ENCODE peak calls at places on chromosomes 2 and 18, in ten cellular contexts. R is RPMI8226; D is DMS79; Y is PC-3; M is NAMALWA; G is AG08395; U is stimulated activated CD4-positive, alpha-beta T cell treated with anti-CD3 and anti-CD28 coated beads, Interleukin-15, amount 100 ng/mL, for 48 hours; K is substantia nigra; F is DND-41; Q is activated naive CD8-positive, alpha-beta T cell treated with anti-CD3 and anti-CD28 coated beads for 36 hours. S is an unnamed sample.

GRCh38 chr18:58674863-58675472 is 3.7 kb downstream of the MALT1 start:
- DNase-seq in R (no peak), D (no peak), Y (peak), M (no peak), G (peak), U (no peak), K (no peak), F (no peak), Q (no peak), S (no peak)

GRCh38 chr2:117378653-117379052 is 435.8 kb upstream of the DDX18 start:
- DNase-seq in R (no peak), D (no peak), Y (no peak), M (no peak), G (no peak), U (no peak), K (no peak), F (no peak), Q (no peak), S (no peak)

GRCh38 chr18:29853126-29853525 is 1189.4 kb downstream of the DSC3 start:
- DNase-seq in R (no peak), D (no peak), Y (peak), M (no peak), G (no peak), U (no peak), K (no peak), F (no peak), Q (no peak), S (no peak)

GRCh38 chr2:27891820-27892105 is 1.2 kb downstream of the BABAM2 start:
- DNase-seq in R (no peak), D (no peak), Y (peak), M (no peak), G (no peak), U (no peak), K (no peak), F (no peak), Q (no peak), S (no peak)

GRCh38 chr2:71685073-71685848 is 231.9 kb downstream of the DYSF start:
- DNase-seq in R (no peak), D (no peak), Y (no peak), M (no peak), G (no peak), U (no peak), K (no peak), F (no peak), Q (no peak), S (no peak)

GRCh38 chr18:14928396-14928795 is 180.4 kb downstream of the ANKRD30B start:
- DNase-seq in R (no peak), D (no peak), Y (peak), M (no peak), G (no peak), U (no peak), K (no peak), F (no peak), Q (no peak), S (no peak)

GRCh38 chr2:1930956-1931914 is 186.9 kb upstream of the PXDN start:
- DNase-seq in R (peak), D (no peak), Y (no peak), M (no peak), G (no peak), U (no peak), K (no peak), F (no peak), Q (no peak), S (no peak)

GRCh38 chr2:218805627-218806026 is 23.7 kb downstream of the CYP27A1 start:
- DNase-seq in R (no peak), D (no peak), Y (no peak), M (no peak), G (no peak), U (no peak), K (peak), F (no peak), Q (no peak), S (no peak)

GRCh38 chr2:124025896-124026295 is 809 bp downstream of the CNTNAP5 start:
- DNase-seq in R (no peak), D (no peak), Y (no peak), M (no peak), G (no peak), U (no peak), K (no peak), F (no peak), Q (no peak), S (no peak)

GRCh38 chr2:38092196-38092902 is 16.4 kb upstream of the CYP1B1 start:
- DNase-seq in R (no peak), D (no peak), Y (no peak), M (no peak), G (peak), U (no peak), K (no peak), F (no peak), Q (no peak), S (peak)

GRCh38 chr2:23767871-23768611 is 158.9 kb downstream of the ATAD2B start:
- DNase-seq in R (no peak), D (no peak), Y (no peak), M (no peak), G (no peak), U (no peak), K (no peak), F (no peak), Q (no peak), S (peak)

GRCh38 chr18:75456277-75456676 is 28.8 kb upstream of the SMIM21 start:
- DNase-seq in R (no peak), D (no peak), Y (no peak), M (no peak), G (no peak), U (no peak), K (no peak), F (no peak), Q (no peak), S (no peak)

GRCh38 chr18:71431171-71431570 is 1113.0 kb downstream of the CBLN2 start:
- DNase-seq in R (no peak), D (no peak), Y (no peak), M (no peak), G (no peak), U (no peak), K (peak), F (no peak), Q (no peak), S (no peak)

GRCh38 chr2:88606371-88607030 is 20.8 kb downstream of the EIF2AK3 start:
- DNase-seq in R (no peak), D (no peak), Y (no peak), M (peak), G (no peak), U (no peak), K (no peak), F (no peak), Q (no peak), S (no peak)

GRCh38 chr18:59024829-59025228 is 114.9 kb upstream of the SEC11C start:
- DNase-seq in R (no peak), D (no peak), Y (no peak), M (no peak), G (peak), U (no peak), K (no peak), F (no peak), Q (no peak), S (peak)

GRCh38 chr2:239292531-239292930 is 108.3 kb downstream of the HDAC4 start:
- DNase-seq in R (no peak), D (no peak), Y (no peak), M (no peak), G (no peak), U (no peak), K (no peak), F (no peak), Q (no peak), S (no peak)

GRCh38 chr2:84946204-84947009 is 24.6 kb upstream of the KCMF1 start:
- DNase-seq in R (peak), D (no peak), Y (peak), M (peak), G (peak), U (peak), K (no peak), F (no peak), Q (peak), S (no peak)

GRCh38 chr2:152370783-152371182 is 35.8 kb downstream of the FMNL2 start:
- DNase-seq in R (no peak), D (no peak), Y (no peak), M (no peak), G (no peak), U (no peak), K (no peak), F (no peak), Q (no peak), S (no peak)

GRCh38 chr2:215896921-215897320 is 116.4 kb downstream of the MREG start:
- DNase-seq in R (no peak), D (no peak), Y (no peak), M (no peak), G (no peak), U (no peak), K (no peak), F (no peak), Q (no peak), S (no peak)

GRCh38 chr18:23862071-23862470 is 152.5 kb upstream of the TTC39C start:
- DNase-seq in R (no peak), D (no peak), Y (peak), M (no peak), G (peak), U (no peak), K (no peak), F (no peak), Q (no peak), S (peak)

GRCh38 chr2:64259301-64259700 is 115.1 kb upstream of the PELI1 start:
- DNase-seq in R (peak), D (peak), Y (no peak), M (no peak), G (no peak), U (no peak), K (no peak), F (no peak), Q (no peak), S (no peak)